ENCODE peak calls at places on chromosomes 2 and 18, in ten cellular contexts. X is effector memory CD4-positive, alpha-beta T cell; E is lower lobe of right lung; C is SK-N-MC; O is cardiac muscle cell; K is GM12865; D is esophagus muscularis mucosa; F is CD4-positive, CD25-positive, alpha-beta regulatory T cell; B is AG04450; P is CD8-positive, alpha-beta T cell. J is an unnamed sample.

GRCh38 chr2:237686659-237687136 is 59.3 kb downstream of the LRRFIP1 start:
- DNase-seq in X (no peak), E (peak), C (no peak), O (peak), K (peak), D (no peak), F (no peak), B (no peak), P (no peak), J (peak)

GRCh38 chr2:166293984-166294383 is 81.8 kb downstream of the SCN9A start:
- DNase-seq in X (no peak), E (no peak), C (no peak), O (no peak), K (no peak), D (no peak), F (no peak), B (no peak), P (no peak), J (no peak)

GRCh38 chr18:29123706-29124530 is 947.0 kb upstream of the CDH2 start:
- DNase-seq in X (no peak), E (no peak), C (no peak), O (peak), K (no peak), D (no peak), F (no peak), B (no peak), P (no peak), J (no peak)

GRCh38 chr2:3594493-3595281 is at the start of gene COLEC11:
- DNase-seq in X (no peak), E (no peak), C (no peak), O (peak), K (no peak), D (no peak), F (no peak), B (no peak), P (no peak), J (no peak)

GRCh38 chr2:240423788-240424191 is 11.7 kb upstream of the GPC1 start:
- DNase-seq in X (no peak), E (peak), C (no peak), O (no peak), K (no peak), D (no peak), F (no peak), B (no peak), P (no peak), J (no peak)

GRCh38 chr2:11750917-11751316 is 4.5 kb downstream of the LPIN1 start:
- DNase-seq in X (no peak), E (no peak), C (no peak), O (no peak), K (peak), D (no peak), F (no peak), B (no peak), P (no peak), J (no peak)

GRCh38 chr2:237875234-237876055 is 16.0 kb downstream of the RAMP1 start:
- DNase-seq in X (no peak), E (peak), C (no peak), O (no peak), K (no peak), D (no peak), F (no peak), B (no peak), P (no peak), J (no peak)

GRCh38 chr2:102313025-102313424 is 1.7 kb downstream of the IL1RL1 start:
- DNase-seq in X (no peak), E (no peak), C (no peak), O (peak), K (no peak), D (no peak), F (no peak), B (peak), P (no peak), J (no peak)

GRCh38 chr2:130727286-130727924 is 1.5 kb upstream of the GPR148 start:
- DNase-seq in X (peak), E (peak), C (no peak), O (peak), K (peak), D (peak), F (peak), B (no peak), P (peak), J (peak)

GRCh38 chr2:43180901-43181300 is 45.5 kb downstream of the ZFP36L2 start:
- DNase-seq in X (no peak), E (no peak), C (no peak), O (no peak), K (no peak), D (no peak), F (no peak), B (no peak), P (no peak), J (no peak)

GRCh38 chr2:224308267-224308911 is 93.5 kb downstream of the FAM124B start:
- DNase-seq in X (no peak), E (no peak), C (no peak), O (no peak), K (peak), D (no peak), F (no peak), B (no peak), P (no peak), J (no peak)

DNA sequence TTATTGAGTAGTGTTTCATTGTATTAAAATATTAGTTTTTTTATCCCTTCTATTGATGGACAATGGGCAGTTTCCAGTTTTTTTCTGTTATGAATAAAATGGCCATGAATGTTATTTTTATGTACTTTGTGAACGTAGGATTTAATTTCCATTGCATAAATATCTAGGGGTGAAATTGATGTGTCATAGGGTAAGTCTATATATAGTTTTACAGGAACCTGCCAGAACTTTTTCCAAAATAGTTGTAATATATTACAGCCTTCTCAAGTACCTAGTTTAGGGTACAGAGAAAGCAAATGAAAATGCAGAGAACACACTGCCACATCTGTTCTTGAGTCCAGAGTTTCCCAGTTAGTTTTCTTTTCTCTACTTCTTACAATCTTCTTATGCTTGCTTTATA is 378.6 kb downstream of the MEIS1 start:
- DNase-seq in X (no peak), E (no peak), C (no peak), O (no peak), K (no peak), D (no peak), F (no peak), B (no peak), P (no peak), J (no peak)
- H3K4me3 ChIP-seq in X (no peak), E (no peak), C (no peak), O (no peak), K (no peak), D (no peak), F (no peak), B (no peak), P (no peak), J (no peak)

GRCh38 chr2:227627769-227628168 is 10.5 kb downstream of the SCYGR4 start:
- DNase-seq in X (no peak), E (no peak), C (no peak), O (no peak), K (peak), D (no peak), F (no peak), B (no peak), P (no peak), J (no peak)
- H3K4me3 ChIP-seq in X (no peak), E (no peak), C (no peak), O (no peak), K (no peak), D (no peak), F (no peak), B (no peak), P (no peak), J (no peak)

DNA sequence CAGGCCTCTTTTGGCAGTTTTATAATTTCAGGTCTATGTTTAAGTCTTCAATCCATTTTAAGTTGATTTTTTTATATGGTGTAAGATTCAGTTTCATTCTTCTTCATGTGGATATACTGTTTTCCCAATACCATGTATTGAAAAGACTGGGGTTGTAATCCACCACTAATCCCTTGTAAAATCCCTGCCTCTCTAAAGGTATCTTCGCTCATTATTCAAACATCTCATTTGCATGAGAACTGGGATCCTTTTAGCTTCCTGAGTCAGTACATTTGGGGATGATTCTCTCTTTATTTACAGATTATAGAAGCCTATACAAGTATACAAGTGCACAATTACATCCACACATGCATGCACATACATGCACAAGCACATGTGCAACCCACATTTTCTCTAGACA is 25.3 kb downstream of the DHRS9 start:
- DNase-seq in X (no peak), E (no peak), C (no peak), O (no peak), K (no peak), D (no peak), F (no peak), B (no peak), P (no peak), J (no peak)
- H3K4me3 ChIP-seq in X (no peak), E (no peak), C (no peak), O (no peak), K (no peak), D (no peak), F (no peak), B (no peak), P (no peak), J (no peak)

GRCh38 chr2:173593109-173593508 is 238.4 kb downstream of the CDCA7 start:
- DNase-seq in X (no peak), E (no peak), C (no peak), O (no peak), K (no peak), D (no peak), F (no peak), B (no peak), P (no peak), J (no peak)

GRCh38 chr2:173588931-173589369 is 234.3 kb downstream of the CDCA7 start:
- DNase-seq in X (no peak), E (no peak), C (no peak), O (no peak), K (no peak), D (no peak), F (no peak), B (no peak), P (no peak), J (no peak)

GRCh38 chr2:173584676-173585453 is 230.2 kb downstream of the CDCA7 start:
- DNase-seq in X (no peak), E (no peak), C (no peak), O (no peak), K (no peak), D (no peak), F (no peak), B (no peak), P (no peak), J (no peak)

GRCh38 chr2:173589604-173590277 is 235.1 kb downstream of the CDCA7 start:
- DNase-seq in X (no peak), E (no peak), C (no peak), O (no peak), K (no peak), D (no peak), F (no peak), B (no peak), P (no peak), J (peak)

DNA sequence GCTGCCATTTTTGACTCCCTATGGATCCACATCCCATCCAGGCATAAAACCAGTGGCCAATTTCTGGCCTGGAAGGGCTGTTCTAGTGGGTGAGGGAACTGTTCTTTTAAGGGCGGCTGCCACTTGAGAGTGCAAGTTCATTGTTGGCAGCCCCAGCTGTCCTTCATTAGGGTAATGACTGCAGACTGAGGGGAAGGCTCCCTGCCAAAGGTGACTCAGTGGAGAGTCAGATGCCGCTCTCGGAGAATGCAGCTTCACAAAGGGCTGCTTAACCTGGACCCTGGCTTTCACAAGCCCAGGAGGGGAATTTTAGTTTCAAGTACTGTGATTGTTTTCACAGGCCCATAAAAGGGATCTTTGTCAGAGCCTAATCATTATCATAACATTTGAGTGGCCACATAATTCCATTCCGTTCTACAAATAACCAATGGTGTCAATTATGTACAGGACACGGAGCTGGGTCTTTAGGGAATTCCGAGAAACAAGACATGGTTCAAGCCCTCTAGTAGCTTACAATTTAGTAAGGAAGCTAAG is 235.7 kb downstream of the CDCA7 start:
- DNase-seq in X (no peak), E (peak), C (no peak), O (peak), K (no peak), D (no peak), F (no peak), B (peak), P (no peak), J (peak)
- H3K4me3 ChIP-seq in X (no peak), E (no peak), C (no peak), O (no peak), K (no peak), D (no peak), F (no peak), B (no peak), P (no peak), J (no peak)

DNA sequence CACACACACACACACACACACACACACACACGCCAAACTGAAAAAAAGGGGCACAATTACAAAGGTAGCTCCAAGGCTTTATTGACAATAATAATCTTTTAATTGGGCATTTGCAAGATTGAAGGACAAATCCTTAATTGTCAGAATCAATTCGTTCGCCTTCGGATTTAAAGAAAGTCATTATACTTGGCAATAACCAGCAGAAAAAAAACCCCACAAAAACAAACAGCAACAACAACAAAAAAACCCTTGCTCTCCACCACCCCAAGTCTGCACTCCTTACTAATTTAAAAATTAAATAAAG is 1.8 kb upstream of the HOXD8 start:
- DNase-seq in X (no peak), E (no peak), C (no peak), O (no peak), K (no peak), D (no peak), F (no peak), B (no peak), P (no peak), J (no peak)
- H3K4me3 ChIP-seq in X (no peak), E (no peak), C (peak), O (no peak), K (no peak), D (no peak), F (no peak), B (no peak), P (no peak), J (no peak)

GRCh38 chr18:74995404-74995737 is 213.6 kb downstream of the PTGR3 start:
- DNase-seq in X (no peak), E (no peak), C (no peak), O (no peak), K (no peak), D (no peak), F (no peak), B (no peak), P (no peak), J (no peak)
- H3K4me3 ChIP-seq in X (no peak), E (no peak), C (peak), O (no peak), K (no peak), D (no peak), F (peak), B (no peak), P (no peak), J (no peak)

GRCh38 chr2:162435157-162435556 is 91.2 kb downstream of the GCA start:
- DNase-seq in X (no peak), E (no peak), C (no peak), O (no peak), K (no peak), D (no peak), F (no peak), B (no peak), P (no peak), J (no peak)

GRCh38 chr2:162430323-162430722 is 86.4 kb downstream of the GCA start:
- DNase-seq in X (no peak), E (no peak), C (no peak), O (peak), K (no peak), D (no peak), F (no peak), B (no peak), P (no peak), J (no peak)

GRCh38 chr2:162435676-162436075 is 91.7 kb downstream of the GCA start:
- DNase-seq in X (no peak), E (no peak), C (no peak), O (no peak), K (no peak), D (no peak), F (no peak), B (no peak), P (no peak), J (no peak)
- H3K4me3 ChIP-seq in X (no peak), E (no peak), C (no peak), O (no peak), K (no peak), D (no peak), F (no peak), B (no peak), P (no peak), J (no peak)

GRCh38 chr2:231321556-231322334 is 73.8 kb upstream of the B3GNT7 start:
- DNase-seq in X (no peak), E (peak), C (no peak), O (no peak), K (no peak), D (no peak), F (no peak), B (no peak), P (no peak), J (peak)
- H3K4me3 ChIP-seq in X (no peak), E (no peak), C (no peak), O (no peak), K (no peak), D (no peak), F (no peak), B (no peak), P (no peak), J (no peak)